ENCODE peak calls at places on chromosomes 1 and 21, in eight cellular contexts. R, X, S, C, J, I, V and F are unnamed samples.

GRCh38 chr1:16984717-16985116 is 4.3 kb upstream of the MFAP2 start:
- DNase-seq in R (no peak), X (peak), S (peak), C (no peak), J (no peak), I (peak), V (peak), F (no peak)

GRCh38 chr1:30762931-30763653 is 5.5 kb upstream of the LAPTM5 start:
- DNase-seq in R (no peak), X (no peak), S (no peak), C (no peak), J (no peak), I (no peak), V (no peak), F (no peak)

GRCh38 chr1:1033009-1033587 is 13.2 kb downstream of the AGRN start:
- DNase-seq in R (peak), X (peak), S (peak), C (peak), J (peak), I (peak), V (peak), F (peak)

GRCh38 chr1:56803561-56804156 is 15.5 kb downstream of the FYB2 start:
- DNase-seq in R (peak), X (peak), S (no peak), C (no peak), J (no peak), I (peak), V (peak), F (peak)

GRCh38 chr1:31674626-31675025 is 29.2 kb downstream of the COL16A1 start:
- DNase-seq in R (no peak), X (no peak), S (no peak), C (no peak), J (no peak), I (no peak), V (no peak), F (no peak)

GRCh38 chr1:15851251-15852035 is 3.9 kb downstream of the SPEN start:
- DNase-seq in R (no peak), X (no peak), S (no peak), C (no peak), J (no peak), I (no peak), V (no peak), F (no peak)

GRCh38 chr1:156371553-156372264 is 2.7 kb downstream of the RHBG start:
- DNase-seq in R (no peak), X (peak), S (no peak), C (peak), J (no peak), I (no peak), V (peak), F (no peak)

GRCh38 chr1:4002061-4002521 is 102.0 kb upstream of the C1orf174 start:
- DNase-seq in R (no peak), X (no peak), S (no peak), C (peak), J (no peak), I (no peak), V (no peak), F (no peak)

GRCh38 chr21:31354604-31355443 is 10.8 kb upstream of the TIAM1 start:
- DNase-seq in R (peak), X (peak), S (peak), C (no peak), J (peak), I (peak), V (peak), F (peak)

GRCh38 chr1:5597991-5598823 is 394.0 kb downstream of the NPHP4 start:
- DNase-seq in R (peak), X (no peak), S (no peak), C (no peak), J (no peak), I (peak), V (no peak), F (no peak)

GRCh38 chr1:198605880-198606458 is 32.9 kb upstream of the PTPRC start:
- DNase-seq in R (no peak), X (no peak), S (peak), C (no peak), J (no peak), I (no peak), V (peak), F (no peak)

GRCh38 chr1:214018605-214019268 is 31.0 kb downstream of the PROX1 start:
- DNase-seq in R (no peak), X (no peak), S (no peak), C (no peak), J (no peak), I (no peak), V (no peak), F (peak)

GRCh38 chr21:14684071-14684470 is 138.0 kb upstream of the SAMSN1 start:
- DNase-seq in R (no peak), X (no peak), S (no peak), C (no peak), J (no peak), I (no peak), V (no peak), F (peak)

GRCh38 chr1:181504294-181505115 is 21.2 kb downstream of the CACNA1E start:
- DNase-seq in R (no peak), X (peak), S (no peak), C (no peak), J (no peak), I (no peak), V (peak), F (peak)

GRCh38 chr1:5981009-5981380 is 11.2 kb downstream of the NPHP4 start:
- DNase-seq in R (no peak), X (no peak), S (no peak), C (peak), J (no peak), I (no peak), V (no peak), F (no peak)

GRCh38 chr1:99119193-99119592 is 114.5 kb upstream of the PLPPR5 start:
- DNase-seq in R (no peak), X (no peak), S (peak), C (no peak), J (no peak), I (no peak), V (no peak), F (no peak)

GRCh38 chr1:153341431-153341934 is 7.2 kb downstream of the PGLYRP4 start:
- DNase-seq in R (no peak), X (no peak), S (no peak), C (no peak), J (no peak), I (no peak), V (no peak), F (no peak)

GRCh38 chr1:214563881-214564280 is 12.5 kb upstream of the PTPN14 start:
- DNase-seq in R (no peak), X (peak), S (no peak), C (no peak), J (no peak), I (no peak), V (peak), F (no peak)

GRCh38 chr1:23249785-23250184 is 32.5 kb upstream of the HTR1D start:
- DNase-seq in R (no peak), X (peak), S (no peak), C (no peak), J (no peak), I (no peak), V (peak), F (no peak)

GRCh38 chr1:241998950-241999495 is at the start of gene MAP1LC3C:
- DNase-seq in R (no peak), X (no peak), S (no peak), C (no peak), J (no peak), I (no peak), V (no peak), F (no peak)

GRCh38 chr1:91026320-91026719 is 4.5 kb upstream of the ZNF644 start:
- DNase-seq in R (no peak), X (no peak), S (no peak), C (no peak), J (no peak), I (no peak), V (no peak), F (peak)

GRCh38 chr21:45401916-45402900 is 2.8 kb upstream of the COL18A1 start:
- DNase-seq in R (no peak), X (no peak), S (no peak), C (peak), J (no peak), I (no peak), V (no peak), F (no peak)

GRCh38 chr21:45405271-45405818 is 380 bp downstream of the COL18A1 start:
- DNase-seq in R (no peak), X (peak), S (no peak), C (no peak), J (no peak), I (no peak), V (peak), F (no peak)

GRCh38 chr21:45403133-45403824 is 1.7 kb upstream of the COL18A1 start:
- DNase-seq in R (no peak), X (no peak), S (no peak), C (no peak), J (no peak), I (no peak), V (no peak), F (no peak)

GRCh38 chr21:45404726-45405270 is at the start of gene COL18A1:
- DNase-seq in R (peak), X (peak), S (no peak), C (peak), J (no peak), I (peak), V (peak), F (no peak)

GRCh38 chr21:45403825-45404725 is 890 bp upstream of the COL18A1 start:
- DNase-seq in R (no peak), X (peak), S (no peak), C (no peak), J (no peak), I (no peak), V (peak), F (no peak)
- H3K4me3 ChIP-seq in R (peak), X (peak), S (peak), C (peak), J (peak), I (peak), V (peak), F (no peak)

DNA sequence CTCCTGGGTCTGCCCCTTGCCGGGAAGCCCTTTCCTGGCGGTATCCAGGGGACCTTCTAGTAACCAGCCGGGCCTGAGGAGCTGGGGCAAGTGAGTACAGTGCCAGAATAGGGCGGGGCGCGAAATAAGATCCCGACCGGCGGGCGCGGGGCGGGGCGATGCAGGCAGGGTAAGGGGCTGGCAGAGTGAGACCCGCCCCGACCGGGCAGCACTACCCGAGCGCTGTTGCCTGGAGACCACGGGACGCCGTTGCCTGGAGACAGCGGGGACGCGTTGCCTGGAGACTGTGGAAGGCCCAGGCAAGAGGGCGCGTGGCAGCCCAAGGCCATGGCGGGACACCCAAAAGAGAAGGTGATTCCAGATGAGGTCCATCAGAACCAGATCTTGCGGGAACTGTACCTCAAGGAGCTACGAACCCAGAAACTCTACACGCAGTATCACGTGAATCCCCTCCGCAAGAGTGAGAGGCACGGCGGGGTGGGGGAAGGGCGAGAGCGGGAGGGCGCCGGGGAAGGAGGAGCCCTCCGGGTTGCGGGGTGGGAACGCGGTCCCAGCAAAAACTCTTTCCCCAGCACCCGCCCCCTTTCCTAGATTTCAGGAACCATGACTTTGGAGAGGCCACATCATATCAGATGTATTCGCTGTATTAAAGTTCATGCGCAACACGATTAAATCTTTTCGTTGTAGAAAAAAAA is 24.3 kb downstream of the EBNA1BP2 start:
- DNase-seq in R (peak), X (peak), S (peak), C (peak), J (no peak), I (peak), V (peak), F (no peak)
- H3K4me3 ChIP-seq in R (peak), X (peak), S (peak), C (peak), J (peak), I (peak), V (peak), F (no peak)

DNA sequence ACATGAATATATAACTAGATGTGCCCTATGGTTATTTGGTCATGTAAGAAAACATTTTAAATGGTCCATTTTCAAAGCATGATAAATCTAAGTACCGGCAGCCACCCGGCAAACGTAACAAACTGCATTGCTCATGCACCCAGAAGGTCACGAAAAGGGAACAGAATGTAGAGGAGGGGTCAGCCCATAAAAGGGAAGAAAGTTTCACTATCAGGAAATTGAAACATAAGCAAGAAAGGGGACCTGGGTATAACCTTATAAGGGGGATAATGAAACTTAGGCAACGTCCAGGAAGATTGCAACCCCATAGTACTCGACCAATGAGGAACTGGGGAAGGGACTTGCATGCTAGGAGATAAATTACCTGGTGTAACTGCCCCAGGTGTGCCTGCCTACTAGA is 421.2 kb upstream of the ZRANB2 start:
- DNase-seq in R (no peak), X (no peak), S (no peak), C (peak), J (no peak), I (no peak), V (no peak), F (no peak)
- H3K4me3 ChIP-seq in R (no peak), X (no peak), S (no peak), C (no peak), J (no peak), I (no peak), V (no peak), F (no peak)

DNA sequence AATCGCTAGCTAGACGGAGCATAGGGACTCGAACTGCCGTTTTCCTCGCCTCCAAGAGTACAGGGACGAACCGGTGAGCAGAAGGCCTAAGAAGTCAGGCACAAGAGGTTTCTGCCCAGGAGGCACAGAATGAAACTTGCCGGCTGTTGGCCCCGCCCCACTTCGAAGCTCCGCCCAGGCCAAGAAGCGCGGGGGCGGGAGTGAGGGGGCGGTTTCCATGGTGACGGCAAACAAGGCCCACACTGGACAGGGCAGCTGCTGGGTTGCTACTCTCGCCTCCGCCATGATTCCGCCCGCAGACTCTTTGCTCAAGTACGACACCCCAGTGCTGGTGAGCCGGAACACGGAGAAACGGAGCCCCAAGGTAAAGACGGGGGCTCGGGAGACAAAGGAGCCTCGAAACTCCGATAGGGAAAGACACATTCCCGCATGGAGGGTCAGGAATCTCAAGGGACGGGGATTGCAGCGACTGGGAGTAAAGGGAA is at the start of gene DNALI1:
- DNase-seq in R (peak), X (peak), S (peak), C (peak), J (no peak), I (peak), V (peak), F (peak)
- H3K4me3 ChIP-seq in R (peak), X (peak), S (peak), C (peak), J (no peak), I (peak), V (peak), F (no peak)

DNA sequence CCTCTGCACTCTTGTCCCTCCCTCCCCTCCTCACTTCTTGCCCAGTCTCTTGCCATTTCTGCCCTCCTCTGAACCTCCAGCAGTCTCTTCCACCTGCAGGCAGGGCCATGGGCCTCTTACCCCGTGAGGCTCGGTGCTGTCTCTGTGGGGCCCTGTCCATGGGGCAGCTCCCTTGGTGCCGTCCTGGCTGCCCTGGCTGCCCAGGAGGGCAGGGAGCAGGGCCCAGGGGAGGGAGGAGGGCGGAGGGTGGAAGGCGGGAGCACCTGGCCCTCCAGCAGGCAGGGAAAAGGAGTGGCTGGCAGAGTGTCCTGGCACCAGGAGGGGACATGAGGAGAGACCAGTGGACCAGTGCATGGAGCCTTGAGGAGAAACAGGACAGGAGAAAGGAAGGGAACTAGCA is at the start of gene RORC:
- DNase-seq in R (peak), X (no peak), S (no peak), C (peak), J (no peak), I (peak), V (no peak), F (no peak)
- H3K4me3 ChIP-seq in R (peak), X (no peak), S (no peak), C (peak), J (no peak), I (peak), V (no peak), F (no peak)

GRCh38 chr1:14598498-14599172 is at the start of gene KAZN:
- DNase-seq in R (no peak), X (no peak), S (no peak), C (no peak), J (no peak), I (no peak), V (no peak), F (peak)
- H3K4me3 ChIP-seq in R (peak), X (peak), S (peak), C (peak), J (no peak), I (peak), V (peak), F (peak)

GRCh38 chr1:183841550-183841949 is 36.6 kb downstream of the RGL1 start:
- DNase-seq in R (no peak), X (peak), S (no peak), C (no peak), J (no peak), I (no peak), V (peak), F (peak)

GRCh38 chr1:183842817-183843187 is 37.9 kb downstream of the RGL1 start:
- DNase-seq in R (no peak), X (no peak), S (no peak), C (no peak), J (no peak), I (no peak), V (no peak), F (no peak)

GRCh38 chr1:183840140-183840539 is 35.2 kb downstream of the RGL1 start:
- DNase-seq in R (no peak), X (peak), S (no peak), C (no peak), J (no peak), I (no peak), V (peak), F (no peak)

GRCh38 chr1:183844806-183845205 is 39.9 kb downstream of the RGL1 start:
- DNase-seq in R (no peak), X (no peak), S (no peak), C (no peak), J (no peak), I (no peak), V (no peak), F (peak)

GRCh38 chr1:183841950-183842816 is 37.3 kb downstream of the RGL1 start:
- DNase-seq in R (no peak), X (peak), S (peak), C (no peak), J (no peak), I (peak), V (peak), F (peak)
- H3K4me3 ChIP-seq in R (no peak), X (no peak), S (no peak), C (peak), J (no peak), I (no peak), V (peak), F (peak)